ENCODE peak calls at places on chromosome 7, in four cellular contexts. One of them, this sample, is unnamed.

GRCh38 chr7:135673360-135673706 is 11.0 kb downstream of the STMP1 start:
- DNase-seq in NB4: no peak
- DNase-seq in A549: no peak
- DNase-seq in GM12878: no peak
- DNase-seq in this sample: no peak

GRCh38 chr7:8436965-8437364 is 3.6 kb downstream of the NXPH1 start:
- DNase-seq in A549: peak; percentile 40
- DNase-seq in GM12878: peak; percentile 4
- DNase-seq in NB4: peak; percentile 61
- DNase-seq in this sample: peak; percentile 58

GRCh38 chr7:18653381-18654155 is 158.0 kb downstream of the HDAC9 start:
- DNase-seq in GM12878: no peak
- DNase-seq in A549: no peak
- DNase-seq in NB4: no peak
- DNase-seq in this sample: no peak

GRCh38 chr7:70208236-70209063 is 610.2 kb downstream of the AUTS2 start:
- DNase-seq in GM12878: no peak
- DNase-seq in NB4: peak; percentile 23
- DNase-seq in A549: no peak
- DNase-seq in this sample: no peak

GRCh38 chr7:2621061-2621828 is 10.5 kb upstream of the TTYH3 start:
- DNase-seq in NB4: no peak
- DNase-seq in A549: no peak
- DNase-seq in GM12878: no peak
- DNase-seq in this sample: peak; percentile 79

GRCh38 chr7:16847381-16847860 is 34.4 kb downstream of the AGR3 start:
- DNase-seq in GM12878: no peak
- DNase-seq in NB4: no peak
- DNase-seq in A549: peak; percentile 74
- DNase-seq in this sample: no peak

GRCh38 chr7:92740713-92741126 is 95.7 kb downstream of the CDK6 start:
- DNase-seq in A549: no peak
- DNase-seq in NB4: no peak
- DNase-seq in GM12878: no peak
- DNase-seq in this sample: no peak

GRCh38 chr7:147894271-147894670 is 696.3 kb upstream of the C7orf33 start:
- DNase-seq in NB4: no peak
- DNase-seq in A549: no peak
- DNase-seq in GM12878: no peak
- DNase-seq in this sample: no peak

GRCh38 chr7:36151921-36152755 is 916 bp upstream of the EEPD1 start:
- DNase-seq in NB4: no peak
- DNase-seq in GM12878: no peak
- DNase-seq in A549: no peak
- DNase-seq in this sample: peak; percentile 60

GRCh38 chr7:117248810-117249209 is 74.0 kb downstream of the WNT2 start:
- DNase-seq in A549: no peak
- DNase-seq in NB4: no peak
- DNase-seq in GM12878: no peak
- DNase-seq in this sample: no peak

GRCh38 chr7:16644624-16644986 is 949 bp downstream of the ANKMY2 start:
- DNase-seq in A549: peak; percentile 51
- DNase-seq in NB4: peak; percentile 86
- DNase-seq in GM12878: no peak
- DNase-seq in this sample: peak; percentile 64

GRCh38 chr7:30459591-30460245 is 18.9 kb downstream of the NOD1 start:
- DNase-seq in GM12878: no peak
- DNase-seq in NB4: peak; percentile 65
- DNase-seq in A549: peak; percentile 61
- DNase-seq in this sample: no peak

GRCh38 chr7:30433082-30433481 is 45.5 kb downstream of the NOD1 start:
- DNase-seq in A549: no peak
- DNase-seq in GM12878: no peak
- DNase-seq in NB4: peak; percentile 92
- DNase-seq in this sample: no peak

GRCh38 chr7:14583518-14583917 is 319.0 kb downstream of the DGKB start:
- DNase-seq in A549: no peak
- DNase-seq in NB4: no peak
- DNase-seq in GM12878: no peak
- DNase-seq in this sample: no peak

GRCh38 chr7:34497153-34497777 is 160.8 kb upstream of the NPSR1 start:
- DNase-seq in A549: peak; percentile 15
- DNase-seq in NB4: peak; percentile 6
- DNase-seq in GM12878: no peak
- DNase-seq in this sample: no peak

GRCh38 chr7:4681218-4681851 is 760 bp upstream of the FOXK1 start:
- DNase-seq in A549: no peak
- DNase-seq in GM12878: no peak
- DNase-seq in NB4: peak; percentile 42
- DNase-seq in this sample: no peak

GRCh38 chr7:20013551-20013950 is 203.6 kb downstream of the MACC1 start:
- DNase-seq in A549: no peak
- DNase-seq in NB4: no peak
- DNase-seq in GM12878: no peak
- DNase-seq in this sample: no peak

GRCh38 chr7:121505021-121505420 is 108.9 kb upstream of the FAM3C start:
- DNase-seq in A549: no peak
- DNase-seq in NB4: no peak
- DNase-seq in GM12878: no peak
- DNase-seq in this sample: no peak

GRCh38 chr7:98294798-98295382 is 13.4 kb downstream of the BRI3 start:
- DNase-seq in A549: peak; percentile 85
- DNase-seq in NB4: peak; percentile 75
- DNase-seq in GM12878: no peak
- DNase-seq in this sample: peak; percentile 66

GRCh38 chr7:114922151-114922651 is 307 bp downstream of the MDFIC start:
- DNase-seq in A549: peak; percentile 38
- DNase-seq in GM12878: no peak
- DNase-seq in NB4: peak; percentile 35
- DNase-seq in this sample: no peak

GRCh38 chr7:3289996-3290395 is 11.1 kb upstream of the SDK1 start:
- DNase-seq in GM12878: no peak
- DNase-seq in A549: no peak
- DNase-seq in NB4: no peak
- DNase-seq in this sample: no peak

GRCh38 chr7:27346531-27347260 is 104.1 kb downstream of the EVX1 start:
- DNase-seq in A549: peak; percentile 82
- DNase-seq in NB4: no peak
- DNase-seq in GM12878: no peak
- DNase-seq in this sample: peak; percentile 25

GRCh38 chr7:38321515-38321944 is 48.1 kb upstream of the TARP start:
- DNase-seq in NB4: peak; percentile 68
- DNase-seq in A549: no peak
- DNase-seq in GM12878: no peak
- DNase-seq in this sample: no peak

GRCh38 chr7:155191901-155192478 is 105.7 kb upstream of the INSIG1 start:
- DNase-seq in GM12878: no peak
- DNase-seq in NB4: no peak
- DNase-seq in A549: no peak
- DNase-seq in this sample: no peak

GRCh38 chr7:35371221-35371620 is 117.3 kb upstream of the TBX20 start:
- DNase-seq in GM12878: no peak
- DNase-seq in NB4: no peak
- DNase-seq in A549: no peak
- DNase-seq in this sample: no peak

GRCh38 chr7:152756126-152756525 is 3.4 kb upstream of the ACTR3B start:
- DNase-seq in NB4: no peak
- DNase-seq in A549: no peak
- DNase-seq in GM12878: no peak
- DNase-seq in this sample: no peak

GRCh38 chr7:16669581-16669980 is 23.6 kb downstream of the BZW2 start:
- DNase-seq in NB4: no peak
- DNase-seq in A549: no peak
- DNase-seq in GM12878: no peak
- DNase-seq in this sample: no peak

GRCh38 chr7:72042855-72043254 is 369.3 kb downstream of the CALN1 start:
- DNase-seq in A549: no peak
- DNase-seq in GM12878: no peak
- DNase-seq in NB4: no peak
- DNase-seq in this sample: no peak

GRCh38 chr7:138886501-138886917 is 88.5 kb upstream of the ATP6V0A4 start:
- DNase-seq in A549: peak; percentile 55
- DNase-seq in GM12878: peak; percentile 42
- DNase-seq in NB4: peak; percentile 87
- DNase-seq in this sample: no peak

GRCh38 chr7:66800591-66800990 is 60.1 kb downstream of the RABGEF1 start:
- DNase-seq in NB4: no peak
- DNase-seq in A549: no peak
- DNase-seq in GM12878: no peak
- DNase-seq in this sample: peak; percentile 16

GRCh38 chr7:88147949-88148348 is 71.9 kb downstream of the SRI start:
- DNase-seq in NB4: no peak
- DNase-seq in A549: no peak
- DNase-seq in GM12878: no peak
- DNase-seq in this sample: no peak

GRCh38 chr7:79453558-79454324 is at the start of gene MAGI2:
- DNase-seq in GM12878: no peak
- DNase-seq in NB4: no peak
- DNase-seq in A549: no peak
- DNase-seq in this sample: peak; percentile 88
- TF ChIP-seq POLR2A in GM12878: no peak
- TF ChIP-seq POLR2A in NB4: no peak
- TF ChIP-seq POLR2A in A549: peak; percentile 11
- TF ChIP-seq POLR2A in this sample: peak; percentile 62

DNA sequence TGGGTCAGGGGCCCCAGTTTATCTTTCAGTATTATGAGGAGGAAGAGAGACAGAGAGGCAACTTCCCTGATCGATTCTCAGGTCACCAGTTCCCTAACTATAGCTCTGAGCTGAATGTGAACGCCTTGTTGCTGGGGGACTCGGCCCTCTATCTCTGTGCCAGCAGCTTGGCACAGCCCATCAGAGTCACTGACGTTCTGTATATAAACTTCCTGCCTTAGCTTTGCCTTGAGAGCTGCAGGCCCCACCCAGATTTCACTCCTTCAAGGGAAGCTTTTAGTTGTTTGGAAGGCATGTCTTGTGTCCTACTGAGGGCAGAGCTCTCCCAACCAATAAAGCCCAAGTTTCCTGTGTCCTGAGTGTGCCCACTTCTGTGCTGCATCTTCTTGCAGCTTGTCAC is 242.5 kb upstream of the PRSS58 start:
- DNase-seq in NB4: no peak
- DNase-seq in GM12878: no peak
- DNase-seq in A549: no peak
- DNase-seq in this sample: no peak
- TF ChIP-seq POLR2A in NB4: no peak
- TF ChIP-seq POLR2A in GM12878: no peak
- TF ChIP-seq POLR2A in A549: no peak
- TF ChIP-seq POLR2A in this sample: no peak

GRCh38 chr7:128453836-128454804 is 1.6 kb upstream of the HILPDA start:
- DNase-seq in NB4: no peak
- DNase-seq in GM12878: no peak
- DNase-seq in A549: no peak
- DNase-seq in this sample: peak; percentile 89

GRCh38 chr7:128458956-128459355 is 3.3 kb downstream of the HILPDA start:
- DNase-seq in GM12878: peak; percentile 36
- DNase-seq in A549: no peak
- DNase-seq in NB4: no peak
- DNase-seq in this sample: no peak

GRCh38 chr7:128454808-128455555 is 696 bp upstream of the HILPDA start:
- DNase-seq in GM12878: no peak
- DNase-seq in A549: no peak
- DNase-seq in NB4: peak; percentile 62
- DNase-seq in this sample: no peak

GRCh38 chr7:128452552-128452951 is 3.1 kb upstream of the HILPDA start:
- DNase-seq in GM12878: no peak
- DNase-seq in A549: no peak
- DNase-seq in NB4: no peak
- DNase-seq in this sample: no peak

GRCh38 chr7:128455556-128456254 is at the start of gene HILPDA:
- DNase-seq in NB4: peak; percentile 98
- DNase-seq in A549: peak; percentile 94
- DNase-seq in GM12878: peak; percentile 91
- DNase-seq in this sample: peak; percentile 95
- TF ChIP-seq POLR2A in NB4: peak; percentile 93
- TF ChIP-seq POLR2A in A549: peak; percentile 87
- TF ChIP-seq POLR2A in GM12878: peak; percentile 91
- TF ChIP-seq POLR2A in this sample: peak; percentile 83

DNA sequence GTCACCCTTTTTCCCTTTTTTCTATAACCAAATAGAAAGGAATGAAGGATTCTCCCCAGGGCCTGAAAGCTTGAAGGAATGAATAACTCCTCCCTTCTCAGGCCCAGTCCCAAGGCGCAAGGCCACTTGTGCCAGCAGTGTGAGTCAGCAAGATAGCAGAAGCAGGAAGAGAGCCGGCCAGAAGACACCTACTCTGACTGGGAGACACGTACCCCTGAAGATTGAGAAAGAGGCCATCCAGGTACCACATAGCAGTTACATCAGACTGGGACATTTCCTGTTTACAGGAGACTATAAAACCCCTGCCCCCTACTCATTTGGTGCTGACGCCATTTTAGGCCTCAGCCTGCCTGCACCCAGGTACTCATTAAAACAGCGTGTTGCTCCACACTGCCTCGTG is 65.5 kb downstream of the LRRC17 start:
- DNase-seq in A549: peak; percentile 25
- DNase-seq in NB4: peak; percentile 78
- DNase-seq in GM12878: no peak
- DNase-seq in this sample: no peak
- TF ChIP-seq POLR2A in A549: no peak
- TF ChIP-seq POLR2A in NB4: no peak
- TF ChIP-seq POLR2A in GM12878: no peak
- TF ChIP-seq POLR2A in this sample: no peak

This sample was measured in right lobe of liver.